ENCODE peak calls at places on chromosome 21, in seven cellular contexts. I is foreskin fibroblast; J is CD8-positive, alpha-beta memory T cell; O is fibroblast of pulmonary artery; Z is gastrocnemius medialis; Y is thyroid gland; M is tibial nerve. D is an unnamed sample.

GRCh38 chr21:43311303-43311817 is 115.6 kb downstream of the SIK1 start:
- DNase-seq in I (no peak), J (no peak), O (no peak), Z (no peak), Y (no peak), M (no peak), D (no peak)

GRCh38 chr21:45001134-45002095 is 61.6 kb downstream of the SLX9 start:
- DNase-seq in I (peak), J (no peak), O (peak), Z (peak), Y (peak), M (no peak), D (peak)

GRCh38 chr21:39050839-39051560 is 132.3 kb downstream of the PSMG1 start:
- DNase-seq in I (no peak), J (no peak), O (no peak), Z (no peak), Y (peak), M (no peak), D (no peak)

GRCh38 chr21:45921917-45922316 is 59.7 kb upstream of the COL6A1 start:
- DNase-seq in I (no peak), J (no peak), O (no peak), Z (no peak), Y (no peak), M (no peak), D (no peak)

GRCh38 chr21:38171723-38172344 is 85.0 kb upstream of the KCNJ15 start:
- DNase-seq in I (peak), J (no peak), O (peak), Z (no peak), Y (no peak), M (no peak), D (no peak)

GRCh38 chr21:31665397-31665796 is 5.9 kb downstream of the SOD1 start:
- DNase-seq in I (peak), J (no peak), O (peak), Z (no peak), Y (no peak), M (no peak), D (peak)

GRCh38 chr21:44094832-44095231 is 12.4 kb upstream of the PWP2 start:
- DNase-seq in I (no peak), J (no peak), O (no peak), Z (no peak), Y (no peak), M (no peak), D (no peak)

GRCh38 chr21:25813917-25814316 is 79.1 kb downstream of the GABPA start:
- DNase-seq in I (no peak), J (no peak), O (no peak), Z (no peak), Y (no peak), M (no peak), D (no peak)

GRCh38 chr21:37257967-37258877 is 8.9 kb downstream of the VPS26C start:
- DNase-seq in I (peak), J (peak), O (peak), Z (peak), Y (peak), M (no peak), D (peak)

GRCh38 chr21:32529679-32530078 is 55.6 kb downstream of the TCP10L start:
- DNase-seq in I (no peak), J (no peak), O (no peak), Z (no peak), Y (no peak), M (no peak), D (no peak)

GRCh38 chr21:44444286-44444931 is 10.9 kb upstream of the LRRC3 start:
- DNase-seq in I (no peak), J (no peak), O (no peak), Z (no peak), Y (no peak), M (no peak), D (peak)

GRCh38 chr21:40386301-40386911 is 460.6 kb downstream of the DSCAM start:
- DNase-seq in I (no peak), J (no peak), O (no peak), Z (no peak), Y (peak), M (peak), D (peak)

GRCh38 chr21:36027352-36027751 is 33.0 kb downstream of the SETD4 start:
- DNase-seq in I (no peak), J (no peak), O (peak), Z (no peak), Y (no peak), M (no peak), D (no peak)
- H3K4me3 ChIP-seq in I (no peak), J (no peak), O (no peak), Z (no peak), Y (no peak), M (no peak), D (no peak)

GRCh38 chr21:35208810-35209517 is 159.9 kb upstream of the RUNX1 start:
- DNase-seq in I (no peak), J (no peak), O (peak), Z (peak), Y (no peak), M (no peak), D (no peak)
- H3K4me3 ChIP-seq in I (no peak), J (no peak), O (no peak), Z (no peak), Y (no peak), M (no peak), D (peak)

DNA sequence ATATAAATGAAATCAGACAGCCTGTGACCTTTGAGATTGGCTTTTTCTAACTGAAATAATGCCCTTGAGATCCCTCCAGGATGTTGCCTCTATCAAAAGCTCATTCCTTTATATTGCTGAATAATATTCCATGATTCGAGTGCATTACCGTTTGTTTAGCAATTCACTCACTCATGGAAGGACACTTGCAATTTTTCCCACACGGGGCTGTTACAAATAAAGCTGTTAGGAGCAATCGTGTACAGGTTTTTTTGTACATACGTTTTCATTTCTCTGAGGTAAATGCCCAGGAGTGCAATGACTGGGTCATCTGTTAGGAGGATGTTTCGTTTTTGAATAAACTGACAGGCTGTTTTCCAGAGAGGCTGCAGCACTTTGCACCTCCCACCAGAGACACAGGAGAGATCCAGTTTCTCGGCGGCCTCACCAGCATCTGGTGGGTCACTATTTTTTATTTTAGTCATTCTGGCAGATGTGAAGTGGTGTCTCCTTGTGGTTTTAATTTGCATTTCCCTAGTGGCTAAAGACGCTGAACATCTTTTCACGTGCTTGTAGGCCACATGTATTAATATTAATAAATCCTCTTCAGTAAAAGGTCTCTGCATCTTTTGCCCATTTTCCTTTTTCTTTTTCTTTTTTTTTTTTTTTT is 11.0 kb downstream of the PRDM15 start:
- DNase-seq in I (peak), J (no peak), O (no peak), Z (no peak), Y (no peak), M (no peak), D (no peak)
- H3K4me3 ChIP-seq in I (peak), J (no peak), O (no peak), Z (no peak), Y (no peak), M (no peak), D (no peak)

GRCh38 chr21:42061866-42062542 is 9.1 kb upstream of the UMODL1 start:
- DNase-seq in I (no peak), J (peak), O (no peak), Z (no peak), Y (no peak), M (no peak), D (peak)

GRCh38 chr21:42061195-42061865 is 9.8 kb upstream of the UMODL1 start:
- DNase-seq in I (no peak), J (no peak), O (no peak), Z (peak), Y (no peak), M (no peak), D (peak)

GRCh38 chr21:42062543-42063022 is 8.5 kb upstream of the UMODL1 start:
- DNase-seq in I (no peak), J (peak), O (no peak), Z (peak), Y (peak), M (no peak), D (no peak)

GRCh38 chr21:42063206-42063577 is 7.9 kb upstream of the UMODL1 start:
- DNase-seq in I (no peak), J (no peak), O (no peak), Z (no peak), Y (peak), M (peak), D (no peak)

DNA sequence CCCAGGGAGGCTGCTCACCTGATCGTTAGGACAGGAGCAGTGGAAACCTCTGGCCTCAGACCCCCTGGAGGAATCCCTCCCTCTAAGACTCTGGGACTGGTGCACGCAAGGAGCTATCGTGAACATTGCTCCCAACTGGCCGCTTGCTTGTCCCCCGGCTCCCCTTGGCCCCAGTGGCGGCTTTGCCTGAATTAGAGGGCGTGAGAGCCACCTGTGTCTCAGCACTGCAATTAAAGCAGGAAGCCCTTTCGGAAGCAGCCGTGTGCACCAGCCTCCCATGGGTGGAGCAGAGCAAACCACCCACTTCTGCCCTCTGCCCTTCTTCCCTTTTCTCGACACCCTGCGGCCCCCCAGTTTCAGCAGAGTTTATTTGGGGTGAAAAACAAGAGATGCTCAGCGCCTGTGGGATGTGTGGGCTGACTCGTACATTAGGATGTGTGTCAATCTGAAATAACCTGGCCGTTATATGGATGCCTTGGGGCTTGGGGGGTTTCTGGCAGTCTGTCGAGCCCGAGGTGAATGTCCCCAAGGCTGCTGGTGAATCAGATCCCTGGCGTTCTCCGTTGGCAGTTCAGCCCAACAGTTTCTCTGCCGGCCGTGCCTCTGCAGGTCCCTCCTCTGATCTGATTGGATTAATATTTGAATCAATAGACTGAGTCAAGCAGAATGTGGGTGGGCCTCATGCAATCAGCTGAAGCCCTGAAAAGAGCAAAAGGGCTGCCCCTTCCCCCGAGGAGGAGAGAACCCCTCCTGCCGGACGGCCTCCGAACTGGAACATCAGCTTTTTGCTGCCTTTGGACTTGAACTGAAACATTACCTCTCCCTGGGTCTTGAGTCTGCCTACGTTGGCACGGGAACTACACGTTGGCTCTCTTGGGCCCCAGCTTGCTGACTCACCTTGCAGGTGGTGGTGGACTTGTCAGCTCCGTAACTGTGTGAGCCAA is 7.3 kb upstream of the UMODL1 start:
- DNase-seq in I (no peak), J (peak), O (no peak), Z (no peak), Y (peak), M (no peak), D (no peak)
- H3K4me3 ChIP-seq in I (no peak), J (peak), O (no peak), Z (no peak), Y (no peak), M (no peak), D (no peak)

GRCh38 chr21:34074283-34075098 is 1.1 kb downstream of the MRPS6 start:
- DNase-seq in I (no peak), J (no peak), O (peak), Z (no peak), Y (peak), M (no peak), D (no peak)
- H3K4me3 ChIP-seq in I (peak), J (peak), O (peak), Z (peak), Y (peak), M (peak), D (peak)